ENCODE peak calls at places on chromosomes 13 and 19, in eight cellular contexts. I is breast epithelium, D is GM23338, W is K562, P is suprapubic skin, M is Panc1, E is transverse colon, L is sigmoid colon. Q is an unnamed sample. For H3K36me3, the result is how much of the 10 kb centered on the place peaks cover.

GRCh38 chr13:85719749-85720148 is 79.5 kb downstream of the SLITRK6 start:
- DNase-seq in I (no peak), D (no peak), W (no peak), P (no peak), M (no peak), E (no peak), L (no peak), Q (no peak)

GRCh38 chr19:313169-313987 is 22.2 kb upstream of the PLPP2 start:
- DNase-seq in I (no peak), D (no peak), W (no peak), P (no peak), M (no peak), E (no peak), L (peak), Q (no peak)

GRCh38 chr13:81283062-81283461 is 942.1 kb upstream of the SPRY2 start:
- DNase-seq in I (no peak), D (no peak), W (no peak), P (no peak), M (no peak), E (no peak), L (no peak), Q (no peak)

GRCh38 chr13:110233181-110233641 is 73.7 kb downstream of the COL4A1 start:
- DNase-seq in I (no peak), D (no peak), W (no peak), P (peak), M (no peak), E (no peak), L (peak), Q (peak)

GRCh38 chr19:30449673-30450072 is 77.5 kb downstream of the ZNF536 start:
- DNase-seq in I (no peak), D (peak), W (no peak), P (no peak), M (no peak), E (no peak), L (no peak), Q (no peak)

GRCh38 chr13:91264484-91264883 is 83.0 kb upstream of the MIR17HG start:
- DNase-seq in I (no peak), D (no peak), W (no peak), P (no peak), M (no peak), E (no peak), L (no peak), Q (no peak)

GRCh38 chr13:20553309-20553708 is 13.6 kb upstream of the IFT88 start:
- DNase-seq in I (no peak), D (no peak), W (no peak), P (no peak), M (no peak), E (no peak), L (no peak), Q (no peak)

GRCh38 chr13:24281188-24282008 is 28.0 kb upstream of the C1QTNF9 start:
- DNase-seq in I (no peak), D (no peak), W (no peak), P (no peak), M (no peak), E (no peak), L (no peak), Q (no peak)

DNA sequence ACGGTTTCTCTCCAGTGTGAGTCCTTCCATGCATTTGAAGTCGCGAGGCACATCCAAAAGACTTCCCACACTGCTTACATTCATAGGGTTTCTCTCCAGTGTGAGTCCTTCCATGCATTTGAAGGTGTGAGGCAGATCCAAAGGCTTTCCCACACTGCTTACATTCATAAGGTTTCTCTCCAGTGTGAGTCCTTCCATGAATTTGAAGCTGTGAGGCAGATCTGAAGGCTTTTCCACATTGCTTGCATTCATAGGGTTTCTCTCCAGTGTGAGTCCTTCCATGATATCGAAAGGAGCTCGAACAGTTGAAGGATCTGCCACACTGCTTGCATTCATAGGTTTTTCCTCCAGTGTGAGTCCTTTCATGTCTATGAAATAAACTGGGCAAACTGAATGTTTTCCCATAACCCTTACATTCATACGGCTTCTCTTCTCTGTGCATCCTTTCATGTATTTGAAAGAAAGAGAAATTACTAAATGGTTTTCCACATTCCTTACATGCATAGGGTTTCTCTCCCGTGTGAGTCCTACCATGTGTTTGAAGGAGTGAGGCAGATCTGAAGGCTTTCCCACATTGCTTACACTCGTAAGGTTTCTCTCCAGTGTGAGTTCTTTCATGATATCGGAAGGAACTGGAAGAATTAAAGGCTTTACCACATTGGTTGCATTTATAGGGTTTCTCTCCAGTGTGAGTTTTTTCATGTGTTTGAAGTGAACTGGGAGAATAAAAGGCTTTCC is 20.3 kb downstream of the ZNF433 start:
- DNase-seq in I (no peak), D (no peak), W (no peak), P (no peak), M (no peak), E (no peak), L (no peak), Q (no peak)
- H3K4me3 ChIP-seq in I (peak), D (no peak), W (no peak), P (no peak), M (no peak), E (no peak), L (no peak), Q (no peak)

DNA sequence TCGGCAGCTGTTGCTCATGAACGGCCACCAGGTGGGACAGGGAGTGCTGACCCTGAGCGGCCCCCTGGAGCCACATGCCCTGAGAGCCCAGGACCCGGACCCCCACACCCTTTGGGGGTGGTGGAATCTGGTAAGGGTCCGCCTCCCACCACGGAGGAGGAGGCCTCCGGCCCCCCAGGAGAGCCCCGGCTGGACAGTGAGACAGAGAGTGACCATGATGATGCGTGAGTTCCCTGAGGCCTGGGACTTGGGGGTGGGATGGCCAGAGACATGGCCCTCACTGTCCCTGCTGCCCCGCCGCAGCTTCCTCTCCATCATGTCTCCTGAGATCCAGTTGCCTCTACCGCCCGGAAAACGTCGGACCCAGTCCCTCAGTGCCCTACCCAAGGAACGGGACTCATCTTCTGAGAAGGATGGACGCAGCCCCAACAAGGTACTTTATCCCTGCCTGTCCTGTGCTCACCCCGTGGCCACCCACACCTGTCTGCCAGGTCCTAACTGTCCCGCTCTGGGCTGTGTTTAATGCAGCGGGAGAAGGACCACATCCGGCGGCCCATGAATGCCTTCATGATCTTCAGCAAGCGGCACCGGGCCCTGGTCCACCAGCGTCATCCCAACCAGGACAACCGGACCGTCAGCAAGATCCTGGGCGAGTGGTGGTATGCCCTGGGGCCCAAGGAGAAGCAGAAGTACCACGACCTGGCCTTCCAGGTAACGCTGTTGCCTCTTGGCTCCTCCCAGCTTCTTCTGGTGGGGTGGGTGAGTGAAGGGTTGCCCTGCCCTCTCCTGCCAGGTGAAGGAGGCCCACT is 14.7 kb upstream of the PRR19 start:
- DNase-seq in I (no peak), D (no peak), W (no peak), P (peak), M (no peak), E (no peak), L (peak), Q (no peak)
- H3K36me3 ChIP-seq in I (under half), D (under half), W (half or more), P (half or more), M (under half), E (under half), L (under half), Q (half or more)

GRCh38 chr19:14775855-14776254 is 2.5 kb downstream of the ADGRE2 start:
- DNase-seq in I (no peak), D (peak), W (peak), P (peak), M (no peak), E (peak), L (no peak), Q (no peak)
- TF ChIP-seq POLR2AphosphoS5 in I (no peak), D (no peak), W (no peak), P (no peak), M (no peak), E (no peak), L (no peak), Q (no peak)

GRCh38 chr19:47471733-47472457 is at the start of gene SLC8A2:
- DNase-seq in I (no peak), D (peak), W (peak), P (no peak), M (no peak), E (peak), L (peak), Q (no peak)
- H3K4me3 ChIP-seq in I (peak), D (peak), W (no peak), P (peak), M (peak), E (peak), L (peak), Q (peak)